ENCODE peak calls at places on chromosomes 11 and 22, in five cellular contexts. One of them, this sample, is unnamed.
A peak's percentile ranks its signal among the peaks of the same experiment; 100 is the strongest.

GRCh38 chr11:117191680-117192400 is 7.3 kb upstream of the TAGLN start:
- DNase-seq in cardiac muscle cell: no peak
- DNase-seq in caudate nucleus: no peak
- DNase-seq in AG04450: no peak
- DNase-seq in ascending aorta: no peak
- DNase-seq in this sample: peak; percentile 50

GRCh38 chr11:64744544-64745218 is 739 bp upstream of the RASGRP2 start:
- DNase-seq in AG04450: no peak
- DNase-seq in cardiac muscle cell: peak; percentile 62
- DNase-seq in ascending aorta: no peak
- DNase-seq in caudate nucleus: no peak
- DNase-seq in this sample: no peak

GRCh38 chr11:110928373-110928772 is 216.1 kb upstream of the ARHGAP20 start:
- DNase-seq in caudate nucleus: no peak
- DNase-seq in ascending aorta: no peak
- DNase-seq in cardiac muscle cell: no peak
- DNase-seq in AG04450: no peak
- DNase-seq in this sample: no peak

GRCh38 chr22:47653921-47654320 is 891.5 kb downstream of the TBC1D22A start:
- DNase-seq in AG04450: no peak
- DNase-seq in caudate nucleus: no peak
- DNase-seq in cardiac muscle cell: no peak
- DNase-seq in ascending aorta: no peak
- DNase-seq in this sample: no peak

GRCh38 chr22:21075516-21076138 is 29.9 kb downstream of the LRRC74B start:
- DNase-seq in cardiac muscle cell: no peak
- DNase-seq in ascending aorta: no peak
- DNase-seq in caudate nucleus: no peak
- DNase-seq in AG04450: no peak
- DNase-seq in this sample: no peak

GRCh38 chr11:128246364-128247234 is 340.8 kb downstream of the ETS1 start:
- DNase-seq in cardiac muscle cell: peak; percentile 17
- DNase-seq in caudate nucleus: no peak
- DNase-seq in AG04450: no peak
- DNase-seq in ascending aorta: no peak
- DNase-seq in this sample: peak; percentile 2

GRCh38 chr11:57638005-57638760 is 11.5 kb downstream of the YPEL4 start:
- DNase-seq in cardiac muscle cell: peak; percentile 96
- DNase-seq in ascending aorta: peak; percentile 88
- DNase-seq in caudate nucleus: peak; percentile 57
- DNase-seq in AG04450: peak; percentile 58
- DNase-seq in this sample: peak; percentile 85

GRCh38 chr11:9575531-9576240 is 2.2 kb downstream of the WEE1 start:
- DNase-seq in cardiac muscle cell: no peak
- DNase-seq in ascending aorta: no peak
- DNase-seq in caudate nucleus: no peak
- DNase-seq in AG04450: no peak
- DNase-seq in this sample: no peak

GRCh38 chr11:10866893-10867331 is 9.1 kb upstream of the ZBED5 start:
- DNase-seq in caudate nucleus: no peak
- DNase-seq in cardiac muscle cell: peak; percentile 20
- DNase-seq in ascending aorta: no peak
- DNase-seq in AG04450: peak; percentile 34
- DNase-seq in this sample: no peak

This sample was measured in upper lobe of left lung.